ENCODE peak calls at places on chromosome 12, in nine cellular contexts. I, B, T, J, E, D, P, Z and Y are unnamed samples.
A peak's percentile ranks its signal among the peaks of the same experiment; 100 is the strongest.

GRCh38 chr12:101746661-101747060 is 7.4 kb upstream of the SYCP3 start:
- DNase-seq in I (no peak), J (no peak), E (no peak), B (no peak), Z (no peak), P (no peak), D (no peak), T (peak; percentile 22), Y (no peak)

GRCh38 chr12:131695968-131696367 is 14.9 kb upstream of the SFSWAP start:
- DNase-seq in I (no peak), Z (no peak), E (no peak), T (no peak), P (no peak), J (no peak), D (no peak), B (no peak), Y (no peak)

GRCh38 chr12:106345739-106346138 is 11.8 kb upstream of the POLR3B start:
- DNase-seq in D (no peak), P (no peak), E (no peak), B (no peak), Z (peak; percentile 62), J (peak; percentile 81), T (peak; percentile 71), I (peak; percentile 91), Y (peak; percentile 49)

GRCh38 chr12:27434673-27435565 is 11.6 kb upstream of the SMCO2 start:
- DNase-seq in D (no peak), Z (peak; percentile 54), P (no peak), J (peak; percentile 27), B (no peak), E (no peak), T (no peak), I (no peak), Y (peak; percentile 14)

GRCh38 chr12:132078190-132078589 is 65.9 kb downstream of the DDX51 start:
- DNase-seq in E (no peak), I (no peak), D (no peak), B (no peak), J (peak; percentile 62), T (peak; percentile 91), Z (no peak), P (no peak), Y (peak; percentile 84)

GRCh38 chr12:70830221-70831061 is 90.1 kb downstream of the PTPRR start:
- DNase-seq in P (no peak), T (no peak), E (no peak), J (no peak), Z (no peak), D (no peak), B (no peak), I (no peak), Y (no peak)

GRCh38 chr12:107330901-107331431 is 237.6 kb upstream of the CRY1 start:
- DNase-seq in D (no peak), P (no peak), T (no peak), I (peak; percentile 20), E (no peak), J (no peak), Z (peak; percentile 19), B (no peak), Y (no peak)

GRCh38 chr12:57223191-57224165 is 6.0 kb upstream of the SHMT2 start:
- DNase-seq in E (no peak), J (no peak), T (no peak), B (no peak), P (no peak), Z (no peak), I (no peak), D (no peak), Y (no peak)

GRCh38 chr12:24535334-24536019 is 413.4 kb downstream of the BCAT1 start:
- DNase-seq in T (no peak), I (no peak), Z (no peak), D (no peak), E (no peak), J (no peak), B (no peak), P (no peak), Y (no peak)

GRCh38 chr12:75483411-75483810 is 2.9 kb downstream of the GLIPR1 start:
- DNase-seq in I (peak; percentile 18), J (no peak), B (no peak), Z (no peak), E (peak; percentile 34), T (peak; percentile 26), P (no peak), D (no peak), Y (peak; percentile 56)

GRCh38 chr12:58425481-58426392 is 484.4 kb downstream of the ATP23 start:
- DNase-seq in I (peak; percentile 83), J (peak; percentile 94), T (peak; percentile 91), P (no peak), B (no peak), Z (no peak), D (no peak), E (no peak), Y (peak; percentile 93)

GRCh38 chr12:58419905-58420304 is 478.5 kb downstream of the ATP23 start:
- DNase-seq in B (no peak), I (no peak), J (peak; percentile 55), T (no peak), E (no peak), D (no peak), P (no peak), Z (no peak), Y (peak; percentile 55)

GRCh38 chr12:58420496-58420895 is 479.1 kb downstream of the ATP23 start:
- DNase-seq in P (no peak), J (no peak), D (no peak), T (peak; percentile 31), Z (no peak), I (no peak), B (no peak), E (no peak), Y (peak; percentile 87)

GRCh38 chr12:58421990-58422389 is 480.6 kb downstream of the ATP23 start:
- DNase-seq in P (no peak), J (no peak), B (no peak), E (no peak), I (no peak), Z (no peak), D (no peak), T (no peak), Y (no peak)

GRCh38 chr12:58424735-58425379 is 483.5 kb downstream of the ATP23 start:
- DNase-seq in E (no peak), B (no peak), J (peak; percentile 46), I (no peak), D (no peak), T (no peak), Z (no peak), P (no peak), Y (peak; percentile 37)
- H3K4me3 ChIP-seq in E (no peak overlapping the region), B (no peak overlapping the region), J (no peak overlapping the region), I (no peak overlapping the region), D (no peak overlapping the region), T (no peak overlapping the region), Z (no peak overlapping the region), P (no peak overlapping the region), Y (no peak overlapping the region)

DNA sequence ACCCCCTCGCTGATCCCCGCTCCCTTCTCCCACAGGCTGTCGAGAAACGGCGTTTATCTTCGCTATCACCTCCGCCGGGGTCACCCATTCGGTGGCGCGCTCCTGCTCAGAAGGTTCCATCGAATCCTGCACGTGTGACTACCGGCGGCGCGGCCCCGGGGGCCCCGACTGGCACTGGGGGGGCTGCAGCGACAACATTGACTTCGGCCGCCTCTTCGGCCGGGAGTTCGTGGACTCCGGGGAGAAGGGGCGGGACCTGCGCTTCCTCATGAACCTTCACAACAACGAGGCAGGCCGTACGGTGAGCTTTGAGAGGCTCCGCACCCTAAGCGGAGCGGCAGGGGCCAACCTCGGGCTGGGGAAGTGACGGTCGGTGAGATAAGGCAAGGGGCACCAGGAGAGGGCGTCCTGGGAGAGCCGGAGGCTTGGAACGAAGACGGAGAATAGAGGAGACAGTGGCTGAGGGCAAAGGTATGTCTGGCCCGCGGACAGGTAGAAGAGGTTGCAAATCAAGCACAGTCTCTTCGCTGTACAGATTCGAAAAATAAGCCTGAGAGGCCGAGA is 2.3 kb downstream of the WNT1 start:
- DNase-seq in E (no peak), D (no peak), I (peak; percentile 82), P (no peak), T (no peak), B (peak; percentile 19), J (no peak), Z (peak; percentile 59), Y (no peak)
- H3K4me3 ChIP-seq in E (peak overlapping the region; percentile 4), D (peak overlapping the region; percentile 38), I (no peak overlapping the region), P (peak overlapping the region; percentile 77), T (no peak overlapping the region), B (peak overlapping the region; percentile 56), J (no peak overlapping the region), Z (no peak overlapping the region), Y (no peak overlapping the region)

GRCh38 chr12:119512772-119513497 is 80.6 kb upstream of the TMEM233 start:
- DNase-seq in J (peak; percentile 5), D (no peak), T (no peak), E (no peak), P (no peak), Z (peak; percentile 22), I (peak; percentile 57), B (no peak), Y (peak; percentile 16)
- H3K4me3 ChIP-seq in J (no peak overlapping the region), D (no peak overlapping the region), T (no peak overlapping the region), E (no peak overlapping the region), P (no peak overlapping the region), Z (no peak overlapping the region), I (no peak overlapping the region), B (no peak overlapping the region), Y (no peak overlapping the region)

GRCh38 chr12:121038861-121039654 is at the start of gene OASL:
- DNase-seq in T (peak; percentile 79), E (peak; percentile 23), I (no peak), B (peak; percentile 74), D (no peak), J (peak; percentile 56), P (peak; percentile 51), Z (peak; percentile 66), Y (peak; percentile 43)
- H3K4me3 ChIP-seq in T (peak within 1 kb of the TSS; percentile 21), E (peak within 1 kb of the TSS; percentile 14), I (no peak within 1 kb of the TSS), B (peak within 1 kb of the TSS; percentile 75), D (peak within 1 kb of the TSS; percentile 49), J (peak within 1 kb of the TSS; percentile 42), P (peak within 1 kb of the TSS; percentile 84), Z (peak within 1 kb of the TSS; percentile 54), Y (peak within 1 kb of the TSS; percentile 45)

GRCh38 chr12:12813120-12814101 is at the start of gene DDX47:
- DNase-seq in B (peak; percentile 94), J (peak; percentile 94), E (peak; percentile 97), P (peak; percentile 94), D (peak; percentile 73), Z (peak; percentile 92), I (peak; percentile 96), T (peak; percentile 93), Y (peak; percentile 91)

GRCh38 chr12:12811343-12811742 is 1.8 kb upstream of the DDX47 start:
- DNase-seq in I (no peak), Z (no peak), E (no peak), B (no peak), T (no peak), D (no peak), J (no peak), P (no peak), Y (no peak)

GRCh38 chr12:12810507-12811143 is 2.5 kb upstream of the DDX47 start:
- DNase-seq in B (no peak), E (no peak), I (no peak), D (no peak), J (no peak), T (no peak), Z (no peak), P (no peak), Y (no peak)

GRCh38 chr12:12812163-12812562 is 983 bp upstream of the DDX47 start:
- DNase-seq in I (no peak), J (no peak), T (no peak), E (no peak), P (no peak), D (no peak), Z (no peak), B (no peak), Y (no peak)

GRCh38 chr12:12812605-12813119 is 484 bp upstream of the DDX47 start:
- DNase-seq in B (no peak), T (no peak), D (no peak), Z (no peak), E (no peak), P (no peak), I (no peak), J (no peak), Y (no peak)
- H3K4me3 ChIP-seq in B (no peak overlapping the region), T (no peak overlapping the region), D (peak overlapping the region; percentile 81), Z (no peak overlapping the region), E (peak overlapping the region; percentile 70), P (no peak overlapping the region), I (no peak overlapping the region), J (no peak overlapping the region), Y (no peak overlapping the region)